ENCODE peak calls at places on chromosomes 11 and 22, in five cellular contexts. O, I, Z, A and D are unnamed samples. For H3K27me3, the result is how much of the 10 kb centered on the place peaks cover.

GRCh38 chr11:2901854-2902783 is 16.5 kb upstream of the CDKN1C start:
- DNase-seq in O (peak), I (peak), Z (peak), A (peak), D (peak)

GRCh38 chr11:23974046-23974445 is 522.8 kb upstream of the LUZP2 start:
- DNase-seq in O (no peak), I (peak), Z (no peak), A (no peak), D (no peak)

GRCh38 chr11:21564813-21565212 is 628.1 kb upstream of the ANO5 start:
- DNase-seq in O (peak), I (no peak), Z (no peak), A (no peak), D (no peak)

GRCh38 chr11:79237676-79238075 is 203.2 kb downstream of the TENM4 start:
- DNase-seq in O (peak), I (no peak), Z (no peak), A (no peak), D (peak)

GRCh38 chr11:75557649-75558494 is 4.2 kb upstream of the SERPINH1 start:
- DNase-seq in O (peak), I (no peak), Z (peak), A (no peak), D (peak)

GRCh38 chr11:128956401-128957203 is 13.9 kb upstream of the TP53AIP1 start:
- DNase-seq in O (peak), I (peak), Z (no peak), A (no peak), D (peak)

GRCh38 chr11:29773656-29774264 is 243.1 kb downstream of the KCNA4 start:
- DNase-seq in O (no peak), I (no peak), Z (no peak), A (no peak), D (no peak)

GRCh38 chr22:42719133-42719532 is 1.5 kb downstream of the A4GALT start:
- DNase-seq in O (no peak), I (no peak), Z (no peak), A (no peak), D (no peak)

GRCh38 chr22:22598144-22598543 is 39.1 kb upstream of the PRAME start:
- DNase-seq in O (no peak), I (no peak), Z (no peak), A (no peak), D (no peak)

GRCh38 chr11:73980001-73980960 is 2.4 kb downstream of the UCP2 start:
- DNase-seq in O (no peak), I (no peak), Z (peak), A (no peak), D (no peak)

GRCh38 chr11:117612111-117612510 is 184.9 kb downstream of the DSCAML1 start:
- DNase-seq in O (no peak), I (no peak), Z (no peak), A (no peak), D (no peak)

GRCh38 chr22:22746963-22747933 is 102.8 kb downstream of the GGTLC2 start:
- DNase-seq in O (no peak), I (no peak), Z (no peak), A (no peak), D (no peak)

GRCh38 chr22:47130883-47131610 is 368.6 kb downstream of the TBC1D22A start:
- DNase-seq in O (no peak), I (no peak), Z (no peak), A (no peak), D (no peak)

GRCh38 chr11:47111318-47111804 is 65.3 kb downstream of the ARFGAP2 start:
- DNase-seq in O (no peak), I (no peak), Z (no peak), A (no peak), D (no peak)

GRCh38 chr22:28207281-28208030 is 288.4 kb upstream of the PITPNB start:
- DNase-seq in O (peak), I (no peak), Z (no peak), A (no peak), D (no peak)

GRCh38 chr11:25741886-25742285 is 590.0 kb upstream of the ANO3 start:
- DNase-seq in O (no peak), I (no peak), Z (no peak), A (no peak), D (no peak)

DNA sequence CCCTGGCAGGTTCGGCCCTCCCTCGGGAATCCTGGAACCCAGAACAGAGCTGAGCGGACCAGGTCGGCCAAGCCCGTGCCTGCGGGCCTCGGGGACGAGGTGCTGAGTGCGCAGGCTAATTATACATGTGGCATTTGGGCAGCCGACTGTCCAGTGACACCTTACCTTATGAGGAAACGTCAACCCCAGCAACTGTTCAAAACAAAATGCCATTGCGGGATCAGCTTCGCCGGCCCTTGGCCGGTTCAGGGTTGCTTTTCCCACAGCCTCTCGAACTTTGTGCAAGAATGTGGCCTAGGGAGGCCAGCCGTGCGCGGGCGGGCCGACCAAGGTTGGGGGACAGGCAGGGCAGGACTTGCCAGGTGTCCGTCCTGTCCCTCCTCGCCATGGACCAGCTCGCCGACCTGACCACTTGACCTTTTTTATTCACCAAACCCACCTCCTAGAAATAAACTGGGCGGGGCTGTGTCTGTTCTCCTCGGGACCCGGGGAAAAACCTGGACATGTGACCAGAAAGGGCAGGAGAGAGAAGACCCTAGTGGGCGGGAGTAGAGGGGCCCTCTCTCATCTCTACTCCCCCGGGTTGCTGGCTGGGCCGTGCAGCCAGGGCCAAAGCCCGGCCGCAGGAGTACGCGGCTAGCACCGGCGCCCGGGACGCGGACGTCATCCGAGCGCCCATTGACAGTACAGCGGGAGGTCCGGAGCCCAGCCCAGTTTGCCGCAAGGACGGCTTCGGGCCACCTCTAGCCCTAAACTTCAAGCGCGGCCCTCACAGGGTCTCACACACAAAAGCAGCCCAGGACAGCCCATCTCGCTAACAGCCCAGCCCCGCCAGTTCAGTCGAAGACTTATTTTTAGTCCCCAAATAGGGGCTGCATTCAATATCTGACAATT is 134.3 kb upstream of the C11orf58 start:
- DNase-seq in O (no peak), I (peak), Z (peak), A (peak), D (no peak)
- H3K27me3 ChIP-seq in O (under half), I (under half), Z (half or more), A (under half), D (under half)

GRCh38 chr11:124922831-124923230 is 3.8 kb downstream of the HEPN1 start:
- DNase-seq in O (no peak), I (no peak), Z (no peak), A (no peak), D (no peak)
- H3K27me3 ChIP-seq in O (under half), I (half or more), Z (under half), A (under half), D (under half)

GRCh38 chr11:69864930-69865661 is 45.9 kb upstream of the FGF3 start:
- DNase-seq in O (no peak), I (no peak), Z (peak), A (no peak), D (no peak)

GRCh38 chr11:69865707-69866106 is 46.5 kb upstream of the FGF3 start:
- DNase-seq in O (no peak), I (no peak), Z (peak), A (no peak), D (no peak)

GRCh38 chr11:69868003-69868865 is 49.0 kb upstream of the FGF3 start:
- DNase-seq in O (no peak), I (peak), Z (peak), A (no peak), D (no peak)

GRCh38 chr11:69867076-69868002 is 48.1 kb upstream of the FGF3 start:
- DNase-seq in O (no peak), I (no peak), Z (peak), A (no peak), D (no peak)

DNA sequence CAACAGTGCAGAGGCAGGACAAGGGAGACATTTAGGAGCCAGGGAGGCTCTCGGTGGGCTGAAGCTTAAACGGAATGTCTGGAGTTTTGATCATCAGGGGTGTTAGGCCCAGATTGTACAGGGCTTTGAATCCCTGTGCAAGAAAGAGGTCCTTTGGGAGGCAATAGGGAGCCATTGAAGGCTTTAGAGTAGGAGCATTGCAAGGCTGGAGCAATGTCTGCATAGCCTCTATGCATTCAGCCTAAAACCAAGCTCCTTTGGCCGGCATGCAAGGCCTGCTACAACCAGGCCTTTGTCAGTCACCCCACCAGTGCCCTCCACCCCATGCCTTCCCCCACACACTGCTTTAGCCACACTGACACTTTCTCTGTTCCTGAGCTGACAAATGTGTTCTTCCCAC is 47.4 kb upstream of the FGF3 start:
- DNase-seq in O (no peak), I (no peak), Z (no peak), A (no peak), D (no peak)
- H3K27me3 ChIP-seq in O (under half), I (half or more), Z (under half), A (under half), D (under half)

DNA sequence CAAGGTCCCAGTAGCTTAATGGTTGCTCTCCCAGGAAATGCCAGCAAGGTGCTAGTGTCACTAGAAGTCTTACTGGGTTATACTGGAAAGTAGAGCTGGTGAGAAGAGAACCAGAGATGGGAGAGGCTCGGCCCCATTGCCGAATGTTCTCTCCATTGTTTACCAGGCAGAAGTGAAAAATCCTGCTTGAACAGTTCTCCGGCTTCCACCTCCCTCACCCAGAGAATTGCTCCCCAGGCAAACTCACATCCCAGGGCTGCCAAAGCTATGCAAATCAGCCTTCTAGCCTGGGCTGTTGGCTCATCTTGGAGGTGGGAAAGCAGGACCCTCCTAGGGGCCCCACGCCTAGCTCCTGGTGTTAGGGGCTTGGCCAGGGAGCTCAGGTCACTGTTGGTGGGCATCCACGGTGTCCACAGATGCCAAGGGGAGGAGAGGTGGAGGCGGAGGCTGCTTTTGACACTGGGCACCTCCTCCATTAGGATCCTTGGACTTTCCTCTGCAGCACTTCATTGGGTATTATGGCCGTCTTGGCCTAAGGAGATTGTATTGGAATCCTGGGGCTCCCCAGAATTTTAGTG is 20.1 kb downstream of the POU2F3 start:
- DNase-seq in O (no peak), I (no peak), Z (no peak), A (no peak), D (no peak)
- H3K27me3 ChIP-seq in O (under half), I (under half), Z (under half), A (under half), D (half or more)

GRCh38 chr11:44275241-44275640 is 34.7 kb downstream of the ALX4 start:
- DNase-seq in O (no peak), I (no peak), Z (no peak), A (no peak), D (no peak)

GRCh38 chr11:44275961-44276550 is 33.9 kb downstream of the ALX4 start:
- DNase-seq in O (no peak), I (no peak), Z (no peak), A (no peak), D (no peak)

GRCh38 chr11:44271286-44271685 is 38.7 kb downstream of the ALX4 start:
- DNase-seq in O (no peak), I (no peak), Z (no peak), A (no peak), D (no peak)

GRCh38 chr11:44277097-44278090 is 32.5 kb downstream of the ALX4 start:
- DNase-seq in O (no peak), I (no peak), Z (no peak), A (no peak), D (no peak)

DNA sequence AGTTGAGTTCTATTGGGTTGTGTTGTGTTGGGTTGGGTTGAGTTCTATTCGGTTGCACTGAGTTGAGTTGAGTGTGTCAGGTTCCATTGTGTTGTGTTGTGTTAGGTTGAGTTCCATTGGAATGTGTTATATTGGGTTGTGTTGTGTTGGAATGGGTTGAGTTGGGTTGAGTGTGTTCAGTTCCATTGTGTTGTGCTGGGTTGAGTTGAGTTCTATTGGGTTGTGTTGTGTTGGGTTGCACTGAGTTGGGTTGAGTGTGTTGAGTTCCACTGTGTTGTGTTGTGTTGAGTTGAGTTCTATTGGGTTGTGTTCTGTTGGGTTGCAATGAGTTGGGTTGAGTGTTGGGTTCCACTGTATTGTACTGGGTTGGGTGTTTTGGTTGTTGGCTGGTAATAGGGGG is 35.5 kb downstream of the ALX4 start:
- DNase-seq in O (no peak), I (no peak), Z (no peak), A (no peak), D (no peak)
- H3K27me3 ChIP-seq in O (under half), I (under half), Z (under half), A (under half), D (under half)

GRCh38 chr11:69984457-69985261 is 93.5 kb upstream of the ANO1 start:
- DNase-seq in O (no peak), I (no peak), Z (peak), A (no peak), D (no peak)
- H3K27me3 ChIP-seq in O (under half), I (half or more), Z (under half), A (under half), D (under half)

DNA sequence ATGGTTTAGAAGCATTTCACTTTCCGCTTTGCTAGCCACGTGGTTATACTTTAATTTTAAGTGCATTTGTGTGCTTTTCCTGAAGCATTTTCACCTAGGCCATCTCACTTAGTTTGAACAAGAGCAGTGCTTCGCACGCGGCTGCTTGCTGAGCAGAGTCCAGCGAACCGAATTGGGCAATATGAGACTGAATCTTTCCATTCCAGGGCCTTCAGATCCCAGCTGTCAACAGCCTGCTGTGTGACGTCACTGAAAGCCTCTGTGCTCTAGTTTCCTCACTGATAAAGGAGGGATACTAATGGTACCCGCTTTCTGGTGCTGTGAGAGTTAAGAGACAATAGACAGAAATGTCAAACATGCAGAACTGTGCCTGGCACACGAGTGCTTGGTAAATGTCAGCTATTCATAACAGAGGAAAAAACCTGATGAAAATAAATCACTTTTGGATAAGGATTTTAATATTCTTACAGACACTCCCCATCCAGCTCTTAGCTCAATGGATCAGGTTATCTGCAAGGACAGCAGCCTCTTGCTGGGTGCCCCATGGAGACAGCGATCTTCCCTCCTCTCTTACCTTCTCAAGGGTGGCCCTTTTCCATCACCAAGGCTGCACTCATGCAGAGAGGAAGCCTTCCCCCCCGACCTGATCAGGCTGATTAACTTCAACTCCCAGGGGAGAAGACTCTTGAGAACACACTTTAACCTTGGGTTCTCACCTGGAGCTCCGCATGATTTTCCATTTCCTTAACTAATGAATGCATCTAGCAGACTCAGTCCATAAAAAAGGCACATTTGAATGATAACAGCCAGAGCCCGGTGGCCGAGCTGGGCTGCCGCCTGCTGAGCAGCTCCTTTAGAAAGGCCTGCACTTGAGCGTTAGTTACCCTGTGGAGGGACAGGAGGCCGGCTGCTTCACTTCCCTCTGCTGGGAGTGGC is 3.5 kb upstream of the GLB1L3 start:
- DNase-seq in O (no peak), I (no peak), Z (peak), A (no peak), D (peak)
- H3K27me3 ChIP-seq in O (under half), I (half or more), Z (under half), A (under half), D (half or more)